ENCODE peak calls at places on chromosomes 1 and 21, in six cellular contexts. Q, A, D, B, P and Y are unnamed samples.

GRCh38 chr1:20840731-20841130 is 53.6 kb upstream of the HP1BP3 start:
- DNase-seq in Q (no peak), A (peak; percentile 15), D (no peak), B (no peak), P (no peak), Y (no peak)

GRCh38 chr1:32990887-32991286 is 26.3 kb upstream of the RNF19B start:
- DNase-seq in Q (no peak), A (no peak), D (no peak), B (no peak), P (no peak), Y (peak; percentile 9)

GRCh38 chr1:24557711-24558121 is 1.8 kb downstream of the NCMAP start:
- DNase-seq in Q (no peak), A (no peak), D (no peak), B (peak; percentile 71), P (no peak), Y (no peak)

GRCh38 chr1:54109131-54110105 is 43.4 kb downstream of the CDCP2 start:
- DNase-seq in Q (peak; percentile 7), A (no peak), D (no peak), B (no peak), P (no peak), Y (no peak)

GRCh38 chr1:198902616-198903140 is 263.8 kb downstream of the PTPRC start:
- DNase-seq in Q (no peak), A (no peak), D (no peak), B (no peak), P (no peak), Y (no peak)

GRCh38 chr1:173422456-173422976 is 54.6 kb upstream of the PRDX6 start:
- DNase-seq in Q (no peak), A (no peak), D (no peak), B (no peak), P (no peak), Y (no peak)

GRCh38 chr1:227776277-227776676 is 39.2 kb upstream of the PRSS38 start:
- DNase-seq in Q (peak; percentile 98), A (no peak), D (no peak), B (no peak), P (no peak), Y (no peak)

GRCh38 chr1:195886000-195886399 is 722.2 kb downstream of the KCNT2 start:
- DNase-seq in Q (no peak), A (no peak), D (no peak), B (no peak), P (no peak), Y (no peak)

GRCh38 chr1:231584117-231584516 is 42.5 kb upstream of the DISC1 start:
- DNase-seq in Q (peak; percentile 75), A (peak; percentile 86), D (no peak), B (no peak), P (no peak), Y (no peak)

GRCh38 chr1:65558215-65558614 is 137.7 kb downstream of the LEPR start:
- DNase-seq in Q (peak; percentile 16), A (no peak), D (no peak), B (no peak), P (no peak), Y (no peak)

GRCh38 chr1:202213361-202214088 is 19.9 kb downstream of the LGR6 start:
- DNase-seq in Q (no peak), A (peak; percentile 59), D (no peak), B (no peak), P (no peak), Y (no peak)

GRCh38 chr1:22969224-22969829 is 3.3 kb downstream of the LACTBL1 start:
- DNase-seq in Q (peak; percentile 68), A (peak; percentile 24), D (no peak), B (no peak), P (no peak), Y (no peak)

GRCh38 chr21:28605138-28605537 is 387.5 kb downstream of the LTN1 start:
- DNase-seq in Q (no peak), A (no peak), D (no peak), B (no peak), P (no peak), Y (no peak)
- H3K9me3 ChIP-seq in Q (no peaks in the 10 kb centered on the region), A (no peaks in the 10 kb centered on the region), D (peaks cover 3% of the 10 kb centered on the region), B (no peaks in the 10 kb centered on the region), P (no peaks in the 10 kb centered on the region), Y (peaks cover 2% of the 10 kb centered on the region)

DNA sequence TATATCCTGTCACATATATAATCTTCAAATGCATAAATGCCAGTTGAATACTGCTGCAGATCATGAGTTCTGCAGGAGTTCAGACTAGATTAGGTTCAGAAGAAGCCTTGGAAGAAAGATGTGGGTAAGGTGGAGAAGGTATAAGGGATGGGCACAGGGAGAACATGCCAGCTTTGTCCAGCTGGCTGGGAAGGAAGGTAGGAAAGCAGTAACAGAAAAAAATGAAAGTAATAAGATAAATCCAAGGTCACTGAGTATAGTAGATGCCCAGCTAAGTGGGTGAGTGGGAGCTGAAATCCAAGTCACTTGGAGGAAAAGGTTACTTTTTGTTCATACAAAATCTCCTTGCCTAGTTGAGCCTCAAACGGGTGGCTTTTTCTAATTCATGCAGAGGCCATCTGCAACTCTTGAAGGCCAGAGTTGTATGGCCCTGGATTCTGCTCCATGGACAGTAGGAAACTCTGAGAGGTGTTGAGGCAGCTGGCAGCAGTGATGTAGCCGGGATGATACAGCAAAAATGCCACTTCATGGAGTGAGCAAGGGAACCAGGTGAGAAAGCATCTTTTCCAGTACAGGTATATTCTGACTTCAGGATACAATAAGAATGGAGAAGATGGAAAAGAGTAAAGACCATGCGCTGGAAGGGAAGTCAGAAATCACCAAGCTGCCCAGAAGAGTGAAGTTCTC is 3.4 kb downstream of the RCSD1 start:
- DNase-seq in Q (no peak), A (no peak), D (no peak), B (no peak), P (no peak), Y (no peak)
- H3K4me1 ChIP-seq in Q (peaks cover 5% of the 10 kb centered on the region), A (peaks cover 7% of the 10 kb centered on the region), D (peaks cover 91% of the 10 kb centered on the region), B (no peaks in the 10 kb centered on the region), P (peaks cover 8% of the 10 kb centered on the region), Y (no peaks in the 10 kb centered on the region)

DNA sequence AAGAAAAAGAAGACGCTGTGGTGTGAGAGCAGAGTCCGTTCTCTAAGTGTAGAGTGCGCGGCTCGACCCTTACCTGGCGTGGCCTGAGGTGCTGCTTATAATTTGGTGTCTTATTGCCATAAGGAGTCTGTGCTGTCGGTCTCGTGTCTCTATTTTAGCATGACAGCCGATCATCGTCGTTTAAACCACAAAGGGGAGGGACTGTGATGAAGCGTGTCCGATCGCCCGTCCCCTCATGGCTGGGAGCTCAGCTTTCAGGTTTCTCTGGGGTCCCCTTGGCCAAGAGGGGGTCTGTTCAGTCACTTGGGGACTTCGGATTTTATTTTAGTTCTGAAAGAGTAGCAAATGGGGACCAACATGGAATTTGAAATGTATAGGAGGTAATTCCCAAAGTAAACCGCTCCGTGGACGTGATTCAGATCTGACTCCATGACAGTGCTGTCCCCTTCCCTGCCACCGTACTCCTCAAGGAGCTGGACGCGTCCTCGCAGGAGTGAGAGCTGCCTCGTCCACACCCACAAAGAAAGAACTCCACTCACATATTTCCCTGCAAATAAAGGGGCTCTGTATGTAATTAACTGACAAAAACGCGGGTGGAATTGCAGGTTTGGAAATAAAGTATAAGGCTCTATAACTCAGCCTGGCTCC is 183.5 kb downstream of the ETS2 start:
- DNase-seq in Q (no peak), A (no peak), D (no peak), B (no peak), P (no peak), Y (no peak)
- H3K27ac ChIP-seq in Q (peak overlapping the region; percentile 38), A (no peak overlapping the region), D (no peak overlapping the region), B (no peak overlapping the region), P (no peak overlapping the region), Y (no peak overlapping the region)

GRCh38 chr1:248714248-248714647 is 11.7 kb upstream of the OR14I1 start:
- DNase-seq in Q (peak; percentile 5), A (peak; percentile 14), D (no peak), B (no peak), P (no peak), Y (no peak)
- H3K9me3 ChIP-seq in Q (no peaks in the 10 kb centered on the region), A (peaks cover 8% of the 10 kb centered on the region), D (no peaks in the 10 kb centered on the region), B (no peaks in the 10 kb centered on the region), P (no peaks in the 10 kb centered on the region), Y (no peaks in the 10 kb centered on the region)

GRCh38 chr1:92820024-92820423 is 11.8 kb upstream of the RPL5 start:
- DNase-seq in Q (peak; percentile 55), A (no peak), D (no peak), B (no peak), P (no peak), Y (no peak)

GRCh38 chr1:92817137-92817697 is 14.6 kb upstream of the RPL5 start:
- DNase-seq in Q (no peak), A (no peak), D (no peak), B (no peak), P (no peak), Y (no peak)

GRCh38 chr1:92816732-92817131 is 15.1 kb upstream of the RPL5 start:
- DNase-seq in Q (no peak), A (no peak), D (no peak), B (no peak), P (no peak), Y (no peak)

GRCh38 chr1:92820551-92820950 is 11.3 kb upstream of the RPL5 start:
- DNase-seq in Q (peak; percentile 50), A (no peak), D (no peak), B (no peak), P (no peak), Y (no peak)

DNA sequence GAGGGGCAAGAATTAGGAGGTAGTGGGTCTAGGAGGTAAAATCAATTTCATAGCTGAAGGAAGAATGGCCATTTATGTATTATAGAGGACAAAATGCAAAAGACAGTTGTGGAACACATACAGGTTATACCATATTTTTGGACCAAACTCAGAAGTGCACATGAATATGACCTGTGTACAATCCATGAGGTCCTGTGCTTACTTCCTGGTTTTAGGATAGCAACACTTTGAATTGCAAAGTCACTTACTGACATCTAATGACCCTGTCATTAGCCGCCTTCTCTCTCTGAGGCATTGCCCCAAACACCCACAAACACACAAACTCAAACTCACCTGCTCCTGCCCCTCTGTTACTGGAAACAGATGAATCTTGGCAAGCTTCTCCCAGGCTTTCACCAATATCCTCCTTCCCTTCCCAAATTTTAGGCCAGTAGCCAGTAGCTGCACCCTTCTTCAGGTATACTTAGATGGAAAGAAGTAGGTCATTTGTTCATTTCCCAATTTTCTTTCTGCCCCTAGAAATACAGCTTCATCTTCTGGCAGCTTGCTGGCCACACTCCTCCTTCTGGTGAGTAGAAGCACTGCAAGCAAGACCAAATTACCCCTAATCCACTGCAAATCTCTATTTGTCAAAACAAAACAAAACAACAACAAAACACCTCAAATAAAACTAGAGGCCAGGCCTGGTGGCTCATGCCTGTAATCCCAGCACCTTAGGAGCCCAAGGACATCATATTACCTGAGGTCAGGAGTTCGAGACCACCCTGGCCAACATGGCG is 13.7 kb upstream of the RPL5 start:
- DNase-seq in Q (peak; percentile 25), A (peak; percentile 46), D (no peak), B (no peak), P (no peak), Y (no peak)
- H3K4me1 ChIP-seq in Q (no peaks in the 10 kb centered on the region), A (no peaks in the 10 kb centered on the region), D (no peaks in the 10 kb centered on the region), B (no peaks in the 10 kb centered on the region), P (no peaks in the 10 kb centered on the region), Y (no peaks in the 10 kb centered on the region)

GRCh38 chr1:236904874-236905741 is 99.1 kb downstream of the MT1HL1 start:
- DNase-seq in Q (peak; percentile 94), A (peak; percentile 89), D (no peak), B (no peak), P (no peak), Y (no peak)
- H3K27ac ChIP-seq in Q (no peak overlapping the region), A (peak overlapping the region; percentile 56), D (no peak overlapping the region), B (no peak overlapping the region), P (no peak overlapping the region), Y (no peak overlapping the region)

GRCh38 chr1:4306559-4307467 is 347.6 kb upstream of the AJAP1 start:
- DNase-seq in Q (no peak), A (no peak), D (no peak), B (no peak), P (no peak), Y (peak; percentile 20)
- H3K9me3 ChIP-seq in Q (no peaks in the 10 kb centered on the region), A (peaks cover 2% of the 10 kb centered on the region), D (peaks cover 3% of the 10 kb centered on the region), B (no peaks in the 10 kb centered on the region), P (no peaks in the 10 kb centered on the region), Y (no peaks in the 10 kb centered on the region)

GRCh38 chr1:111214086-111214801 is 13.3 kb upstream of the CHI3L2 start:
- DNase-seq in Q (peak; percentile 26), A (no peak), D (no peak), B (no peak), P (no peak), Y (no peak)
- H3K4me1 ChIP-seq in Q (no peaks in the 10 kb centered on the region), A (no peaks in the 10 kb centered on the region), D (peaks cover 67% of the 10 kb centered on the region), B (no peaks in the 10 kb centered on the region), P (no peaks in the 10 kb centered on the region), Y (no peaks in the 10 kb centered on the region)